ENCODE peak calls at places on chromosomes 7 and 10, in five cellular contexts. Z, X, R, M and T are unnamed samples.

GRCh38 chr7:28787116-28787515 is 171.0 kb downstream of the TRIL start:
- DNase-seq in R (no peak), Z (no peak), M (no peak), X (no peak), T (no peak)

GRCh38 chr10:12533151-12533550 is 183.8 kb downstream of the CAMK1D start:
- DNase-seq in R (no peak), Z (no peak), M (no peak), X (no peak), T (no peak)

GRCh38 chr10:118373786-118374185 is 31.7 kb upstream of the FAM204A start:
- DNase-seq in X (no peak), R (no peak), Z (no peak), M (no peak), T (no peak)

GRCh38 chr7:90119178-90119971 is 34.9 kb upstream of the STEAP1 start:
- DNase-seq in R (no peak), X (no peak), M (peak; percentile 23), Z (no peak), T (peak; percentile 43)

GRCh38 chr10:133456041-133456951 is 2.6 kb downstream of the SCART1 start:
- DNase-seq in R (no peak), X (no peak), Z (no peak), M (no peak), T (no peak)

GRCh38 chr10:98293550-98294269 is 25.7 kb upstream of the LOXL4 start:
- DNase-seq in M (no peak), X (no peak), R (peak; percentile 35), Z (no peak), T (no peak)

GRCh38 chr7:27972272-27972671 is 208.3 kb downstream of the JAZF1 start:
- DNase-seq in Z (no peak), X (no peak), M (no peak), R (no peak), T (no peak)

GRCh38 chr10:102394801-102395676 is 466 bp upstream of the NFKB2 start:
- DNase-seq in R (peak; percentile 84), X (peak; percentile 88), M (peak; percentile 92), Z (peak; percentile 63), T (peak; percentile 91)

GRCh38 chr10:8502611-8503010 is 448.1 kb downstream of the GATA3 start:
- DNase-seq in X (no peak), M (no peak), Z (no peak), R (no peak), T (no peak)

GRCh38 chr7:142030294-142030693 is 34.6 kb downstream of the MGAM start:
- DNase-seq in R (no peak), M (no peak), Z (no peak), X (no peak), T (no peak)

GRCh38 chr7:95776561-95777185 is 4.3 kb downstream of the DYNC1I1 start:
- DNase-seq in Z (no peak), M (no peak), R (no peak), X (no peak), T (no peak)

GRCh38 chr10:132107211-132107946 is 41.6 kb downstream of the JAKMIP3 start:
- DNase-seq in M (no peak), X (no peak), R (no peak), Z (no peak), T (no peak)

GRCh38 chr7:99997545-99998137 is 17.8 kb upstream of the ZKSCAN1 start:
- DNase-seq in M (peak; percentile 51), R (no peak), X (peak; percentile 64), Z (no peak), T (no peak)

GRCh38 chr7:43585521-43585920 is 2.6 kb downstream of the STK17A start:
- DNase-seq in M (no peak), Z (peak; percentile 50), R (no peak), X (no peak), T (no peak)

GRCh38 chr7:2151801-2152612 is 80.7 kb downstream of the MAD1L1 start:
- DNase-seq in M (no peak), R (no peak), X (no peak), Z (no peak), T (no peak)

GRCh38 chr10:44745920-44746319 is 165.2 kb upstream of the TMEM72 start:
- DNase-seq in R (no peak), M (no peak), Z (no peak), X (no peak), T (no peak)

GRCh38 chr7:43834463-43835251 is 34.7 kb downstream of the MRPS24 start:
- DNase-seq in X (no peak), M (peak; percentile 31), Z (no peak), R (no peak), T (no peak)

GRCh38 chr10:47340613-47341170 is 7.5 kb upstream of the RBP3 start:
- DNase-seq in X (no peak), Z (peak; percentile 5), M (peak; percentile 73), R (peak; percentile 60), T (peak; percentile 41)

GRCh38 chr10:113086282-113086681 is 136.2 kb downstream of the TCF7L2 start:
- DNase-seq in M (no peak), R (no peak), Z (no peak), X (no peak), T (no peak)

GRCh38 chr10:77626266-77626935 is 11.2 kb downstream of the KCNMA1 start:
- DNase-seq in R (no peak), Z (no peak), X (no peak), M (no peak), T (no peak)

GRCh38 chr7:27641576-27642230 is 21.0 kb downstream of the HIBADH start:
- DNase-seq in R (no peak), X (no peak), M (no peak), Z (no peak), T (no peak)

GRCh38 chr7:52897708-52898107 is 137.7 kb upstream of the POM121L12 start:
- DNase-seq in M (no peak), Z (no peak), X (no peak), R (no peak), T (no peak)

GRCh38 chr10:112914288-112914952 is 35.6 kb upstream of the TCF7L2 start:
- DNase-seq in Z (no peak), R (no peak), X (no peak), M (no peak), T (no peak)

GRCh38 chr7:148084138-148084537 is 506.4 kb upstream of the C7orf33 start:
- DNase-seq in X (peak; percentile 24), Z (no peak), R (no peak), M (no peak), T (peak; percentile 22)

GRCh38 chr7:55072251-55072650 is 53.4 kb downstream of the EGFR start:
- DNase-seq in X (no peak), Z (no peak), M (no peak), R (no peak), T (no peak)

GRCh38 chr7:116511552-116512523 is 12.3 kb downstream of the CAV2 start:
- DNase-seq in M (no peak), X (no peak), Z (no peak), R (no peak), T (no peak)

GRCh38 chr7:516216-516605 is 3.4 kb downstream of the PDGFA start:
- DNase-seq in X (no peak), R (no peak), M (no peak), Z (no peak), T (no peak)

GRCh38 chr10:3978174-3978573 is 193.2 kb upstream of the KLF6 start:
- DNase-seq in Z (no peak), R (no peak), M (no peak), X (no peak), T (no peak)